ENCODE peak calls at places on chromosomes 5 and 9, in nine cellular contexts. M is GM18507; I is T47D; Q is naive thymus-derived CD8-positive, alpha-beta T cell; X is activated effector memory CD4-positive, alpha-beta T cell treated with Interleukin-2 at 50 U/mL for 16 hours; B is left ventricle myocardium inferior; O is NCI-H2081; R is stromal cell of bone marrow; T is fibroblast of lung. K is an unnamed sample.

GRCh38 chr5:124922255-124922975 is 176.0 kb upstream of the ZNF608 start:
- DNase-seq in M (no peak), I (no peak), Q (no peak), X (no peak), B (no peak), O (no peak), R (no peak), T (no peak), K (no peak)

GRCh38 chr5:98770911-98771322 is 2.5 kb upstream of the RGMB start:
- DNase-seq in M (no peak), I (no peak), Q (no peak), X (no peak), B (no peak), O (no peak), R (no peak), T (peak), K (no peak)

GRCh38 chr9:12958279-12958678 is 183.5 kb downstream of the LURAP1L start:
- DNase-seq in M (no peak), I (no peak), Q (no peak), X (no peak), B (no peak), O (no peak), R (no peak), T (no peak), K (no peak)

GRCh38 chr9:108467653-108468324 is 388.0 kb downstream of the ACTL7B start:
- DNase-seq in M (no peak), I (peak), Q (no peak), X (no peak), B (no peak), O (no peak), R (peak), T (peak), K (no peak)

GRCh38 chr9:97525451-97525850 is 24.0 kb downstream of the TMOD1 start:
- DNase-seq in M (no peak), I (peak), Q (no peak), X (no peak), B (no peak), O (no peak), R (no peak), T (no peak), K (no peak)

GRCh38 chr9:129482521-129483466 is 138.1 kb downstream of the C9orf50 start:
- DNase-seq in M (no peak), I (peak), Q (peak), X (no peak), B (peak), O (peak), R (peak), T (peak), K (no peak)

GRCh38 chr9:107422189-107422802 is 67.3 kb downstream of the KLF4 start:
- DNase-seq in M (no peak), I (peak), Q (no peak), X (no peak), B (peak), O (peak), R (peak), T (peak), K (no peak)

GRCh38 chr9:81896067-81896466 is 32.2 kb upstream of the SPATA31D4 start:
- DNase-seq in M (no peak), I (no peak), Q (no peak), X (no peak), B (no peak), O (no peak), R (no peak), T (peak), K (no peak)